ENCODE peak calls at places on chromosomes 16 and 17, in nine cellular contexts. One of them, this sample, is unnamed.

GRCh38 chr16:86990451-86990850 is 326.7 kb downstream of the C16orf95 start:
- DNase-seq in gastrocnemius medialis: no peak
- DNase-seq in prostate gland: no peak
- DNase-seq in sigmoid colon: no peak
- DNase-seq in breast epithelium: no peak
- DNase-seq in heart left ventricle: no peak
- DNase-seq in HCT116: no peak
- DNase-seq in body of pancreas: no peak
- DNase-seq in NB4: peak; percentile 64
- DNase-seq in this sample: no peak

GRCh38 chr17:29110372-29110757 is 67.4 kb downstream of the PIPOX start:
- DNase-seq in gastrocnemius medialis: no peak
- DNase-seq in prostate gland: no peak
- DNase-seq in sigmoid colon: no peak
- DNase-seq in breast epithelium: no peak
- DNase-seq in heart left ventricle: no peak
- DNase-seq in HCT116: no peak
- DNase-seq in body of pancreas: no peak
- DNase-seq in NB4: no peak
- DNase-seq in this sample: no peak

GRCh38 chr17:73165616-73166404 is 1.0 kb downstream of the SSTR2 start:
- DNase-seq in gastrocnemius medialis: no peak
- DNase-seq in prostate gland: no peak
- DNase-seq in sigmoid colon: no peak
- DNase-seq in breast epithelium: no peak
- DNase-seq in heart left ventricle: no peak
- DNase-seq in HCT116: no peak
- DNase-seq in body of pancreas: no peak
- DNase-seq in NB4: peak; percentile 24
- DNase-seq in this sample: no peak

GRCh38 chr17:41178341-41178740 is 320 bp upstream of the KRTAP4-2 start:
- DNase-seq in gastrocnemius medialis: no peak
- DNase-seq in prostate gland: no peak
- DNase-seq in sigmoid colon: no peak
- DNase-seq in breast epithelium: no peak
- DNase-seq in heart left ventricle: no peak
- DNase-seq in HCT116: no peak
- DNase-seq in body of pancreas: no peak
- DNase-seq in NB4: no peak
- DNase-seq in this sample: no peak

GRCh38 chr17:39628655-39629493 is 2.1 kb downstream of the PPP1R1B start:
- DNase-seq in gastrocnemius medialis: no peak
- DNase-seq in prostate gland: peak; percentile 71
- DNase-seq in sigmoid colon: no peak
- DNase-seq in breast epithelium: no peak
- DNase-seq in heart left ventricle: no peak
- DNase-seq in HCT116: no peak
- DNase-seq in body of pancreas: peak; percentile 22
- DNase-seq in NB4: no peak
- DNase-seq in this sample: no peak

GRCh38 chr16:5850632-5851175 is 753.1 kb upstream of the EEF2KMT start:
- DNase-seq in gastrocnemius medialis: no peak
- DNase-seq in prostate gland: no peak
- DNase-seq in sigmoid colon: no peak
- DNase-seq in breast epithelium: no peak
- DNase-seq in heart left ventricle: no peak
- DNase-seq in HCT116: no peak
- DNase-seq in body of pancreas: no peak
- DNase-seq in NB4: no peak
- DNase-seq in this sample: no peak

GRCh38 chr17:4719684-4720221 is 9.3 kb downstream of the ARRB2 start:
- DNase-seq in gastrocnemius medialis: no peak
- DNase-seq in prostate gland: no peak
- DNase-seq in sigmoid colon: no peak
- DNase-seq in breast epithelium: no peak
- DNase-seq in heart left ventricle: no peak
- DNase-seq in HCT116: no peak
- DNase-seq in body of pancreas: peak; percentile 70
- DNase-seq in NB4: no peak
- DNase-seq in this sample: no peak

GRCh38 chr16:88087517-88087877 is 136.3 kb downstream of the BANP start:
- DNase-seq in gastrocnemius medialis: no peak
- DNase-seq in prostate gland: no peak
- DNase-seq in sigmoid colon: no peak
- DNase-seq in breast epithelium: no peak
- DNase-seq in heart left ventricle: peak; percentile 40
- DNase-seq in HCT116: no peak
- DNase-seq in body of pancreas: no peak
- DNase-seq in NB4: no peak
- DNase-seq in this sample: no peak

GRCh38 chr17:75588546-75589016 is 981 bp downstream of the MYO15B start:
- DNase-seq in gastrocnemius medialis: peak; percentile 23
- DNase-seq in prostate gland: peak; percentile 25
- DNase-seq in sigmoid colon: peak; percentile 82
- DNase-seq in breast epithelium: no peak
- DNase-seq in heart left ventricle: peak; percentile 82
- DNase-seq in HCT116: no peak
- DNase-seq in body of pancreas: peak; percentile 85
- DNase-seq in NB4: no peak
- DNase-seq in this sample: no peak

GRCh38 chr16:12609937-12610699 is 193.6 kb downstream of the CPPED1 start:
- DNase-seq in gastrocnemius medialis: no peak
- DNase-seq in prostate gland: no peak
- DNase-seq in sigmoid colon: no peak
- DNase-seq in breast epithelium: no peak
- DNase-seq in heart left ventricle: no peak
- DNase-seq in HCT116: no peak
- DNase-seq in body of pancreas: no peak
- DNase-seq in NB4: no peak
- DNase-seq in this sample: no peak

GRCh38 chr17:76467366-76467765 is at the start of gene AANAT:
- DNase-seq in gastrocnemius medialis: no peak
- DNase-seq in prostate gland: no peak
- DNase-seq in sigmoid colon: no peak
- DNase-seq in breast epithelium: no peak
- DNase-seq in heart left ventricle: peak; percentile 50
- DNase-seq in HCT116: no peak
- DNase-seq in body of pancreas: no peak
- DNase-seq in NB4: no peak
- DNase-seq in this sample: no peak

GRCh38 chr16:75074920-75075687 is 41.5 kb downstream of the LDHD start:
- DNase-seq in gastrocnemius medialis: no peak
- DNase-seq in prostate gland: no peak
- DNase-seq in sigmoid colon: no peak
- DNase-seq in breast epithelium: no peak
- DNase-seq in heart left ventricle: peak; percentile 72
- DNase-seq in HCT116: no peak
- DNase-seq in body of pancreas: peak; percentile 14
- DNase-seq in NB4: peak; percentile 99
- DNase-seq in this sample: no peak

GRCh38 chr17:44830359-44831269 is 527 bp upstream of the GJC1 start:
- DNase-seq in gastrocnemius medialis: no peak
- DNase-seq in prostate gland: no peak
- DNase-seq in sigmoid colon: peak; percentile 74
- DNase-seq in breast epithelium: no peak
- DNase-seq in heart left ventricle: no peak
- DNase-seq in HCT116: no peak
- DNase-seq in body of pancreas: peak; percentile 19
- DNase-seq in NB4: no peak
- DNase-seq in this sample: no peak

GRCh38 chr17:40351185-40352043 is 13.1 kb downstream of the GJD3 start:
- DNase-seq in gastrocnemius medialis: no peak
- DNase-seq in prostate gland: no peak
- DNase-seq in sigmoid colon: no peak
- DNase-seq in breast epithelium: no peak
- DNase-seq in heart left ventricle: no peak
- DNase-seq in HCT116: no peak
- DNase-seq in body of pancreas: no peak
- DNase-seq in NB4: no peak
- DNase-seq in this sample: no peak

GRCh38 chr16:87628246-87628923 is 26.1 kb downstream of the JPH3 start:
- DNase-seq in gastrocnemius medialis: no peak
- DNase-seq in prostate gland: no peak
- DNase-seq in sigmoid colon: no peak
- DNase-seq in breast epithelium: no peak
- DNase-seq in heart left ventricle: peak; percentile 60
- DNase-seq in HCT116: no peak
- DNase-seq in body of pancreas: no peak
- DNase-seq in NB4: no peak
- DNase-seq in this sample: no peak

GRCh38 chr16:53502331-53503269 is at the start of gene AKTIP:
- DNase-seq in gastrocnemius medialis: peak; percentile 79
- DNase-seq in prostate gland: peak; percentile 76
- DNase-seq in sigmoid colon: peak; percentile 79
- DNase-seq in breast epithelium: peak; percentile 79
- DNase-seq in heart left ventricle: no peak
- DNase-seq in HCT116: no peak
- DNase-seq in body of pancreas: peak; percentile 85
- DNase-seq in NB4: peak; percentile 49
- DNase-seq in this sample: no peak

DNA sequence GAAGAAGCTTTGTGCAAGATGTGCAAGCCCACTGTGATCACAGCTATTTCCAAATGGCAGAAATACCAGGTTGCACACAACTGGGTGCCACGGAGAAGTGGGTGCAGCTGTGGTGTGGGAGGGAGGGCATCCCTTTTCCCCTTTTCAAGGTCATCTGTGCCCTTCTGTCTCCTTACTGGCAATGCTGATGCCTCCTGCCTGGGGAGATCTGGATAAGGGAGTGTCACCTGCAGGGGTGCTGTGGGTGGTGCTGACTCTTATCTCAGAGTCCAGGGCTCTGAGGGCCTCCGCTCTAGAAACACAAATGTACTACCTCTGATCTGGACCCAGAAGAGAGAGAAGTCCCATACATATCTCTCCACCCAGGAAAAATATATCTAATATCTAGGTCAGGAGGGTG is 18.6 kb downstream of the NPRL3 start:
- DNase-seq in gastrocnemius medialis: no peak
- DNase-seq in prostate gland: no peak
- DNase-seq in sigmoid colon: no peak
- DNase-seq in breast epithelium: no peak
- DNase-seq in heart left ventricle: no peak
- DNase-seq in HCT116: no peak
- DNase-seq in body of pancreas: no peak
- DNase-seq in NB4: no peak
- DNase-seq in this sample: no peak
- TF ChIP-seq POLR2A in gastrocnemius medialis: no peak
- TF ChIP-seq POLR2A in prostate gland: no peak
- TF ChIP-seq POLR2A in sigmoid colon: no peak
- TF ChIP-seq POLR2A in breast epithelium: no peak
- TF ChIP-seq POLR2A in heart left ventricle: no peak
- TF ChIP-seq POLR2A in HCT116: no peak
- TF ChIP-seq POLR2A in body of pancreas: no peak
- TF ChIP-seq POLR2A in NB4: no peak
- TF ChIP-seq POLR2A in this sample: no peak

GRCh38 chr17:1516403-1517161 is at the start of gene INPP5K:
- DNase-seq in gastrocnemius medialis: peak; percentile 98
- DNase-seq in prostate gland: peak; percentile 98
- DNase-seq in sigmoid colon: peak; percentile 99
- DNase-seq in breast epithelium: peak; percentile 98
- DNase-seq in heart left ventricle: peak; percentile 99
- DNase-seq in HCT116: peak; percentile 94
- DNase-seq in body of pancreas: peak; percentile 99
- DNase-seq in NB4: peak; percentile 96
- DNase-seq in this sample: peak; percentile 93
- TF ChIP-seq POLR2A in gastrocnemius medialis: peak; percentile 84
- TF ChIP-seq POLR2A in prostate gland: peak; percentile 58
- TF ChIP-seq POLR2A in sigmoid colon: no peak
- TF ChIP-seq POLR2A in breast epithelium: no peak
- TF ChIP-seq POLR2A in heart left ventricle: no peak
- TF ChIP-seq POLR2A in HCT116: peak; percentile 62
- TF ChIP-seq POLR2A in body of pancreas: peak; percentile 45
- TF ChIP-seq POLR2A in NB4: peak; percentile 54
- TF ChIP-seq POLR2A in this sample: peak; percentile 66

GRCh38 chr16:31094424-31095120 is at the start of gene VKORC1:
- DNase-seq in gastrocnemius medialis: peak; percentile 96
- DNase-seq in prostate gland: peak; percentile 96
- DNase-seq in sigmoid colon: peak; percentile 98
- DNase-seq in breast epithelium: peak; percentile 93
- DNase-seq in heart left ventricle: peak; percentile 96
- DNase-seq in HCT116: peak; percentile 97
- DNase-seq in body of pancreas: peak; percentile 97
- DNase-seq in NB4: peak; percentile 98
- DNase-seq in this sample: peak; percentile 91
- TF ChIP-seq POLR2A in gastrocnemius medialis: peak; percentile 76
- TF ChIP-seq POLR2A in prostate gland: peak; percentile 81
- TF ChIP-seq POLR2A in sigmoid colon: no peak
- TF ChIP-seq POLR2A in breast epithelium: no peak
- TF ChIP-seq POLR2A in heart left ventricle: no peak
- TF ChIP-seq POLR2A in HCT116: peak; percentile 58
- TF ChIP-seq POLR2A in body of pancreas: peak; percentile 57
- TF ChIP-seq POLR2A in NB4: peak; percentile 37
- TF ChIP-seq POLR2A in this sample: peak; percentile 5

GRCh38 chr16:77844801-77845200 is 56.4 kb downstream of the VAT1L start:
- DNase-seq in gastrocnemius medialis: no peak
- DNase-seq in prostate gland: no peak
- DNase-seq in sigmoid colon: no peak
- DNase-seq in breast epithelium: no peak
- DNase-seq in heart left ventricle: no peak
- DNase-seq in HCT116: no peak
- DNase-seq in body of pancreas: no peak
- DNase-seq in NB4: no peak
- DNase-seq in this sample: no peak

GRCh38 chr16:77843412-77843811 is 55.0 kb downstream of the VAT1L start:
- DNase-seq in gastrocnemius medialis: no peak
- DNase-seq in prostate gland: no peak
- DNase-seq in sigmoid colon: no peak
- DNase-seq in breast epithelium: no peak
- DNase-seq in heart left ventricle: no peak
- DNase-seq in HCT116: no peak
- DNase-seq in body of pancreas: no peak
- DNase-seq in NB4: no peak
- DNase-seq in this sample: no peak

GRCh38 chr16:77841275-77841640 is 52.9 kb downstream of the VAT1L start:
- DNase-seq in gastrocnemius medialis: no peak
- DNase-seq in prostate gland: no peak
- DNase-seq in sigmoid colon: no peak
- DNase-seq in breast epithelium: no peak
- DNase-seq in heart left ventricle: no peak
- DNase-seq in HCT116: no peak
- DNase-seq in body of pancreas: no peak
- DNase-seq in NB4: no peak
- DNase-seq in this sample: no peak

GRCh38 chr16:77840623-77841274 is 52.4 kb downstream of the VAT1L start:
- DNase-seq in gastrocnemius medialis: no peak
- DNase-seq in prostate gland: no peak
- DNase-seq in sigmoid colon: no peak
- DNase-seq in breast epithelium: no peak
- DNase-seq in heart left ventricle: no peak
- DNase-seq in HCT116: no peak
- DNase-seq in body of pancreas: no peak
- DNase-seq in NB4: no peak
- DNase-seq in this sample: no peak

DNA sequence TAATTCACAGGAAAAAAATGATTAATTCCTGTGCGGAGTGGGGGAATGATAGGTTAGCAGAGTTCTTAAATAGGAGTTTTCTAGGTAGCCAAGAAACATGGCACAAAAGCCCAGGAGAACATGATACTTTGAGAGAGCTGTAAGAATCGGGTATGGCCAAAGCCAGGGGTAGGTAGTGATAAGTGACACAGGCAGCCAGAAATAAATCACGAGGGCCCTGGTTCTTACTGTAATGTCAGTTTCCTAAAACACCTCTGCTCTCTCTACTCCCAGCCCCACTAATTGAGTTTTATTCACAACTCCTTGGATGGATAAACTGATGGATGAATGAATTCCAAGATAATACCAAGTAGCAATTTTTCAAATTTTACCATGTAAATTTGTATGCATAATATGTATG is 54.1 kb downstream of the VAT1L start:
- DNase-seq in gastrocnemius medialis: no peak
- DNase-seq in prostate gland: no peak
- DNase-seq in sigmoid colon: no peak
- DNase-seq in breast epithelium: no peak
- DNase-seq in heart left ventricle: no peak
- DNase-seq in HCT116: no peak
- DNase-seq in body of pancreas: no peak
- DNase-seq in NB4: no peak
- DNase-seq in this sample: no peak
- TF ChIP-seq POLR2A in gastrocnemius medialis: no peak
- TF ChIP-seq POLR2A in prostate gland: no peak
- TF ChIP-seq POLR2A in sigmoid colon: no peak
- TF ChIP-seq POLR2A in breast epithelium: no peak
- TF ChIP-seq POLR2A in heart left ventricle: no peak
- TF ChIP-seq POLR2A in HCT116: no peak
- TF ChIP-seq POLR2A in body of pancreas: no peak
- TF ChIP-seq POLR2A in NB4: no peak
- TF ChIP-seq POLR2A in this sample: no peak